ENCODE peak calls at places on chromosomes 1 and 21, in ten cellular contexts. One of them, this sample, is unnamed.

GRCh38 chr1:86441581-86441980 is 17.6 kb downstream of the CLCA2 start:
- DNase-seq in A673: no peak
- DNase-seq in mucosa of descending colon: no peak
- DNase-seq in cardiac fibroblast: no peak
- DNase-seq in A549: no peak
- DNase-seq in astrocyte of the spinal cord: no peak
- DNase-seq in body of pancreas: no peak
- DNase-seq in ovary: no peak
- DNase-seq in transverse colon: peak
- DNase-seq in neural progenitor cell: no peak
- DNase-seq in this sample: no peak

GRCh38 chr1:62235576-62235975 is 40.9 kb downstream of the L1TD1 start:
- DNase-seq in A673: no peak
- DNase-seq in mucosa of descending colon: no peak
- DNase-seq in cardiac fibroblast: no peak
- DNase-seq in A549: no peak
- DNase-seq in astrocyte of the spinal cord: no peak
- DNase-seq in body of pancreas: no peak
- DNase-seq in ovary: no peak
- DNase-seq in transverse colon: no peak
- DNase-seq in neural progenitor cell: no peak
- DNase-seq in this sample: no peak

GRCh38 chr1:183834568-183834967 is 29.6 kb downstream of the RGL1 start:
- DNase-seq in A673: no peak
- DNase-seq in mucosa of descending colon: no peak
- DNase-seq in cardiac fibroblast: no peak
- DNase-seq in A549: no peak
- DNase-seq in astrocyte of the spinal cord: no peak
- DNase-seq in body of pancreas: no peak
- DNase-seq in ovary: no peak
- DNase-seq in transverse colon: no peak
- DNase-seq in neural progenitor cell: no peak
- DNase-seq in this sample: peak

GRCh38 chr1:109931189-109931672 is 20.6 kb downstream of the CSF1 start:
- DNase-seq in A673: no peak
- DNase-seq in mucosa of descending colon: peak
- DNase-seq in cardiac fibroblast: peak
- DNase-seq in A549: peak
- DNase-seq in astrocyte of the spinal cord: peak
- DNase-seq in body of pancreas: peak
- DNase-seq in ovary: peak
- DNase-seq in transverse colon: peak
- DNase-seq in neural progenitor cell: peak
- DNase-seq in this sample: peak

GRCh38 chr1:200670215-200671118 is 760 bp upstream of the DDX59 start:
- DNase-seq in A673: peak
- DNase-seq in mucosa of descending colon: no peak
- DNase-seq in cardiac fibroblast: peak
- DNase-seq in A549: peak
- DNase-seq in astrocyte of the spinal cord: peak
- DNase-seq in body of pancreas: peak
- DNase-seq in ovary: no peak
- DNase-seq in transverse colon: peak
- DNase-seq in neural progenitor cell: peak
- DNase-seq in this sample: peak

GRCh38 chr1:7178741-7179140 is 393.5 kb downstream of the CAMTA1 start:
- DNase-seq in A673: no peak
- DNase-seq in mucosa of descending colon: no peak
- DNase-seq in cardiac fibroblast: no peak
- DNase-seq in A549: no peak
- DNase-seq in astrocyte of the spinal cord: no peak
- DNase-seq in body of pancreas: no peak
- DNase-seq in ovary: no peak
- DNase-seq in transverse colon: no peak
- DNase-seq in neural progenitor cell: no peak
- DNase-seq in this sample: no peak

GRCh38 chr1:50976890-50977574 is 7.0 kb downstream of the CDKN2C start:
- DNase-seq in A673: peak
- DNase-seq in mucosa of descending colon: no peak
- DNase-seq in cardiac fibroblast: peak
- DNase-seq in A549: no peak
- DNase-seq in astrocyte of the spinal cord: peak
- DNase-seq in body of pancreas: peak
- DNase-seq in ovary: peak
- DNase-seq in transverse colon: no peak
- DNase-seq in neural progenitor cell: peak
- DNase-seq in this sample: peak

GRCh38 chr1:109789771-109790170 is 26.0 kb upstream of the EPS8L3 start:
- DNase-seq in A673: no peak
- DNase-seq in mucosa of descending colon: no peak
- DNase-seq in cardiac fibroblast: no peak
- DNase-seq in A549: no peak
- DNase-seq in astrocyte of the spinal cord: no peak
- DNase-seq in body of pancreas: no peak
- DNase-seq in ovary: no peak
- DNase-seq in transverse colon: peak
- DNase-seq in neural progenitor cell: no peak
- DNase-seq in this sample: no peak

GRCh38 chr21:45829566-45830147 is 151.9 kb upstream of the COL6A1 start:
- DNase-seq in A673: no peak
- DNase-seq in mucosa of descending colon: no peak
- DNase-seq in cardiac fibroblast: no peak
- DNase-seq in A549: no peak
- DNase-seq in astrocyte of the spinal cord: no peak
- DNase-seq in body of pancreas: no peak
- DNase-seq in ovary: no peak
- DNase-seq in transverse colon: no peak
- DNase-seq in neural progenitor cell: no peak
- DNase-seq in this sample: no peak

GRCh38 chr1:93628682-93629081 is 53.0 kb downstream of the BCAR3 start:
- DNase-seq in A673: no peak
- DNase-seq in mucosa of descending colon: no peak
- DNase-seq in cardiac fibroblast: no peak
- DNase-seq in A549: no peak
- DNase-seq in astrocyte of the spinal cord: no peak
- DNase-seq in body of pancreas: no peak
- DNase-seq in ovary: no peak
- DNase-seq in transverse colon: no peak
- DNase-seq in neural progenitor cell: no peak
- DNase-seq in this sample: no peak

GRCh38 chr1:46244656-46245371 is 2.7 kb upstream of the RAD54L start:
- DNase-seq in A673: peak
- DNase-seq in mucosa of descending colon: no peak
- DNase-seq in cardiac fibroblast: peak
- DNase-seq in A549: peak
- DNase-seq in astrocyte of the spinal cord: no peak
- DNase-seq in body of pancreas: no peak
- DNase-seq in ovary: no peak
- DNase-seq in transverse colon: no peak
- DNase-seq in neural progenitor cell: no peak
- DNase-seq in this sample: peak

GRCh38 chr1:70405780-70406416 is 5.2 kb upstream of the CTH start:
- DNase-seq in A673: no peak
- DNase-seq in mucosa of descending colon: no peak
- DNase-seq in cardiac fibroblast: no peak
- DNase-seq in A549: no peak
- DNase-seq in astrocyte of the spinal cord: no peak
- DNase-seq in body of pancreas: no peak
- DNase-seq in ovary: no peak
- DNase-seq in transverse colon: no peak
- DNase-seq in neural progenitor cell: no peak
- DNase-seq in this sample: no peak

GRCh38 chr1:151908228-151908691 is 1.1 kb downstream of the THEM4 start:
- DNase-seq in A673: no peak
- DNase-seq in mucosa of descending colon: no peak
- DNase-seq in cardiac fibroblast: peak
- DNase-seq in A549: no peak
- DNase-seq in astrocyte of the spinal cord: no peak
- DNase-seq in body of pancreas: no peak
- DNase-seq in ovary: no peak
- DNase-seq in transverse colon: no peak
- DNase-seq in neural progenitor cell: peak
- DNase-seq in this sample: peak

GRCh38 chr1:94970783-94971182 is 43.9 kb upstream of the CNN3 start:
- DNase-seq in A673: peak
- DNase-seq in mucosa of descending colon: no peak
- DNase-seq in cardiac fibroblast: no peak
- DNase-seq in A549: no peak
- DNase-seq in astrocyte of the spinal cord: no peak
- DNase-seq in body of pancreas: no peak
- DNase-seq in ovary: no peak
- DNase-seq in transverse colon: no peak
- DNase-seq in neural progenitor cell: peak
- DNase-seq in this sample: no peak

GRCh38 chr1:8671313-8671917 is 146.0 kb downstream of the RERE start:
- DNase-seq in A673: peak
- DNase-seq in mucosa of descending colon: no peak
- DNase-seq in cardiac fibroblast: peak
- DNase-seq in A549: peak
- DNase-seq in astrocyte of the spinal cord: peak
- DNase-seq in body of pancreas: peak
- DNase-seq in ovary: peak
- DNase-seq in transverse colon: no peak
- DNase-seq in neural progenitor cell: peak
- DNase-seq in this sample: peak

GRCh38 chr1:114173704-114174103 is 20.0 kb upstream of the SYT6 start:
- DNase-seq in A673: no peak
- DNase-seq in mucosa of descending colon: no peak
- DNase-seq in cardiac fibroblast: no peak
- DNase-seq in A549: no peak
- DNase-seq in astrocyte of the spinal cord: no peak
- DNase-seq in body of pancreas: no peak
- DNase-seq in ovary: no peak
- DNase-seq in transverse colon: no peak
- DNase-seq in neural progenitor cell: no peak
- DNase-seq in this sample: no peak

GRCh38 chr1:94648225-94649007 is 106.9 kb upstream of the F3 start:
- DNase-seq in A673: peak
- DNase-seq in mucosa of descending colon: no peak
- DNase-seq in cardiac fibroblast: peak
- DNase-seq in A549: no peak
- DNase-seq in astrocyte of the spinal cord: peak
- DNase-seq in body of pancreas: peak
- DNase-seq in ovary: peak
- DNase-seq in transverse colon: peak
- DNase-seq in neural progenitor cell: no peak
- DNase-seq in this sample: peak

GRCh38 chr1:164748253-164748899 is 189.4 kb downstream of the PBX1 start:
- DNase-seq in A673: no peak
- DNase-seq in mucosa of descending colon: no peak
- DNase-seq in cardiac fibroblast: peak
- DNase-seq in A549: peak
- DNase-seq in astrocyte of the spinal cord: peak
- DNase-seq in body of pancreas: peak
- DNase-seq in ovary: peak
- DNase-seq in transverse colon: no peak
- DNase-seq in neural progenitor cell: peak
- DNase-seq in this sample: peak
- TF ChIP-seq CTCF in A673: no peak
- TF ChIP-seq CTCF in mucosa of descending colon: no peak
- TF ChIP-seq CTCF in cardiac fibroblast: no peak
- TF ChIP-seq CTCF in A549: no peak
- TF ChIP-seq CTCF in astrocyte of the spinal cord: no peak
- TF ChIP-seq CTCF in body of pancreas: no peak
- TF ChIP-seq CTCF in ovary: no peak
- TF ChIP-seq CTCF in transverse colon: no peak
- TF ChIP-seq CTCF in neural progenitor cell: no peak
- TF ChIP-seq CTCF in this sample: no peak

GRCh38 chr1:203519053-203519770 is 25.3 kb downstream of the OPTC start:
- DNase-seq in A673: no peak
- DNase-seq in mucosa of descending colon: no peak
- DNase-seq in cardiac fibroblast: no peak
- DNase-seq in A549: no peak
- DNase-seq in astrocyte of the spinal cord: no peak
- DNase-seq in body of pancreas: peak
- DNase-seq in ovary: no peak
- DNase-seq in transverse colon: no peak
- DNase-seq in neural progenitor cell: no peak
- DNase-seq in this sample: no peak
- H3K4me3 ChIP-seq in A673: no peak
- H3K4me3 ChIP-seq in mucosa of descending colon: no peak
- H3K4me3 ChIP-seq in cardiac fibroblast: no peak
- H3K4me3 ChIP-seq in A549: no peak
- H3K4me3 ChIP-seq in astrocyte of the spinal cord: no peak
- H3K4me3 ChIP-seq in body of pancreas: no peak
- H3K4me3 ChIP-seq in ovary: no peak
- H3K4me3 ChIP-seq in transverse colon: no peak
- H3K4me3 ChIP-seq in neural progenitor cell: no peak
- H3K4me3 ChIP-seq in this sample: no peak

GRCh38 chr1:203328714-203329122 is 22.2 kb downstream of the FMOD start:
- DNase-seq in A673: peak
- DNase-seq in mucosa of descending colon: peak
- DNase-seq in cardiac fibroblast: no peak
- DNase-seq in A549: no peak
- DNase-seq in astrocyte of the spinal cord: peak
- DNase-seq in body of pancreas: peak
- DNase-seq in ovary: no peak
- DNase-seq in transverse colon: peak
- DNase-seq in neural progenitor cell: peak
- DNase-seq in this sample: no peak
- TF ChIP-seq CTCF in A673: no peak
- TF ChIP-seq CTCF in mucosa of descending colon: no peak
- TF ChIP-seq CTCF in cardiac fibroblast: no peak
- TF ChIP-seq CTCF in A549: no peak
- TF ChIP-seq CTCF in astrocyte of the spinal cord: no peak
- TF ChIP-seq CTCF in body of pancreas: peak
- TF ChIP-seq CTCF in ovary: no peak
- TF ChIP-seq CTCF in transverse colon: peak
- TF ChIP-seq CTCF in neural progenitor cell: peak
- TF ChIP-seq CTCF in this sample: no peak

GRCh38 chr1:21289700-21290545 is at the start of gene ECE1:
- DNase-seq in A673: peak
- DNase-seq in mucosa of descending colon: peak
- DNase-seq in cardiac fibroblast: no peak
- DNase-seq in A549: peak
- DNase-seq in astrocyte of the spinal cord: no peak
- DNase-seq in body of pancreas: peak
- DNase-seq in ovary: no peak
- DNase-seq in transverse colon: peak
- DNase-seq in neural progenitor cell: peak
- DNase-seq in this sample: peak

GRCh38 chr1:21291964-21292363 is 1.7 kb upstream of the ECE1 start:
- DNase-seq in A673: no peak
- DNase-seq in mucosa of descending colon: no peak
- DNase-seq in cardiac fibroblast: no peak
- DNase-seq in A549: no peak
- DNase-seq in astrocyte of the spinal cord: no peak
- DNase-seq in body of pancreas: no peak
- DNase-seq in ovary: no peak
- DNase-seq in transverse colon: no peak
- DNase-seq in neural progenitor cell: no peak
- DNase-seq in this sample: no peak

GRCh38 chr1:21292503-21292990 is 2.3 kb upstream of the ECE1 start:
- DNase-seq in A673: no peak
- DNase-seq in mucosa of descending colon: no peak
- DNase-seq in cardiac fibroblast: no peak
- DNase-seq in A549: no peak
- DNase-seq in astrocyte of the spinal cord: no peak
- DNase-seq in body of pancreas: no peak
- DNase-seq in ovary: no peak
- DNase-seq in transverse colon: no peak
- DNase-seq in neural progenitor cell: no peak
- DNase-seq in this sample: no peak

GRCh38 chr1:21290546-21290944 is 282 bp upstream of the ECE1 start:
- DNase-seq in A673: no peak
- DNase-seq in mucosa of descending colon: no peak
- DNase-seq in cardiac fibroblast: no peak
- DNase-seq in A549: peak
- DNase-seq in astrocyte of the spinal cord: no peak
- DNase-seq in body of pancreas: no peak
- DNase-seq in ovary: no peak
- DNase-seq in transverse colon: no peak
- DNase-seq in neural progenitor cell: no peak
- DNase-seq in this sample: no peak

GRCh38 chr1:21291184-21291583 is 921 bp upstream of the ECE1 start:
- DNase-seq in A673: no peak
- DNase-seq in mucosa of descending colon: no peak
- DNase-seq in cardiac fibroblast: no peak
- DNase-seq in A549: no peak
- DNase-seq in astrocyte of the spinal cord: no peak
- DNase-seq in body of pancreas: no peak
- DNase-seq in ovary: no peak
- DNase-seq in transverse colon: no peak
- DNase-seq in neural progenitor cell: no peak
- DNase-seq in this sample: no peak
- H3K4me3 ChIP-seq in A673: no peak
- H3K4me3 ChIP-seq in mucosa of descending colon: no peak
- H3K4me3 ChIP-seq in cardiac fibroblast: no peak
- H3K4me3 ChIP-seq in A549: peak
- H3K4me3 ChIP-seq in astrocyte of the spinal cord: no peak
- H3K4me3 ChIP-seq in body of pancreas: no peak
- H3K4me3 ChIP-seq in ovary: no peak
- H3K4me3 ChIP-seq in transverse colon: no peak
- H3K4me3 ChIP-seq in neural progenitor cell: no peak
- H3K4me3 ChIP-seq in this sample: no peak